ENCODE peak calls at places on chromosome 20, in seven cellular contexts. H is HCT116, L is H1, U is GM12878, V is HepG2, D is K562, F is SK-N-SH. W is an unnamed sample. For H3K4me1, the result is how much of the 10 kb centered on the place peaks cover.

GRCh38 chr20:7770578-7770977 is 169.7 kb downstream of the HAO1 start:
- DNase-seq in H (no peak), L (no peak), U (peak), V (no peak), D (no peak), F (no peak), W (peak)

GRCh38 chr20:62025832-62026563 is 39.7 kb downstream of the TAF4 start:
- DNase-seq in H (no peak), L (no peak), U (no peak), V (peak), D (peak), F (peak), W (peak)

GRCh38 chr20:45037050-45037449 is 63.9 kb downstream of the KCNS1 start:
- DNase-seq in H (no peak), L (no peak), U (no peak), V (no peak), D (no peak), F (no peak), W (peak)

GRCh38 chr20:33482581-33482980 is 7.3 kb upstream of the CBFA2T2 start:
- DNase-seq in H (no peak), L (no peak), U (no peak), V (no peak), D (no peak), F (no peak), W (no peak)

GRCh38 chr20:6519556-6519955 is 247.9 kb upstream of the BMP2 start:
- DNase-seq in H (no peak), L (no peak), U (no peak), V (no peak), D (no peak), F (no peak), W (peak)

GRCh38 chr20:59493926-59494325 is 110.4 kb upstream of the PHACTR3 start:
- DNase-seq in H (no peak), L (no peak), U (no peak), V (no peak), D (no peak), F (no peak), W (no peak)

GRCh38 chr20:25269057-25269832 is 21.4 kb downstream of the PYGB start:
- DNase-seq in H (no peak), L (peak), U (no peak), V (no peak), D (no peak), F (peak), W (no peak)

GRCh38 chr20:2302369-2302768 is 6.6 kb downstream of the TGM3 start:
- DNase-seq in H (no peak), L (no peak), U (no peak), V (peak), D (peak), F (no peak), W (no peak)

GRCh38 chr20:62122659-62123449 is 579 bp downstream of the LSM14B start:
- DNase-seq in H (no peak), L (no peak), U (no peak), V (no peak), D (peak), F (peak), W (peak)

GRCh38 chr20:45044601-45045000 is 56.3 kb downstream of the KCNS1 start:
- DNase-seq in H (no peak), L (no peak), U (no peak), V (no peak), D (no peak), F (no peak), W (no peak)

GRCh38 chr20:30284533-30284932 is 972.9 kb upstream of the DEFB115 start:
- DNase-seq in H (no peak), L (no peak), U (no peak), V (no peak), D (no peak), F (peak), W (no peak)

GRCh38 chr20:25317351-25318075 is 69.6 kb downstream of the PYGB start:
- DNase-seq in H (no peak), L (no peak), U (no peak), V (no peak), D (no peak), F (no peak), W (no peak)

GRCh38 chr20:3273371-3273770 is 34.4 kb upstream of the SLC4A11 start:
- DNase-seq in H (no peak), L (no peak), U (no peak), V (no peak), D (no peak), F (no peak), W (no peak)

GRCh38 chr20:16209826-16210365 is 363.4 kb downstream of the KIF16B start:
- DNase-seq in H (no peak), L (no peak), U (no peak), V (no peak), D (no peak), F (no peak), W (no peak)

GRCh38 chr20:24683676-24684075 is 214.2 kb downstream of the SYNDIG1 start:
- DNase-seq in H (no peak), L (no peak), U (no peak), V (no peak), D (no peak), F (no peak), W (no peak)

GRCh38 chr20:45297786-45298497 is 8.7 kb upstream of the RBPJL start:
- DNase-seq in H (no peak), L (no peak), U (no peak), V (no peak), D (no peak), F (no peak), W (no peak)

GRCh38 chr20:20212675-20213096 is 155.2 kb upstream of the INSM1 start:
- DNase-seq in H (no peak), L (no peak), U (no peak), V (no peak), D (no peak), F (no peak), W (no peak)

GRCh38 chr20:29497261-29497671 is 1760.2 kb upstream of the DEFB115 start:
- DNase-seq in H (no peak), L (no peak), U (no peak), V (peak), D (peak), F (peak), W (no peak)

GRCh38 chr20:7924692-7925091 is 15.6 kb downstream of the HAO1 start:
- DNase-seq in H (no peak), L (no peak), U (no peak), V (peak), D (no peak), F (no peak), W (peak)

GRCh38 chr20:31841928-31842327 is 3.5 kb downstream of the FOXS1 start:
- DNase-seq in H (no peak), L (no peak), U (no peak), V (peak), D (peak), F (no peak), W (peak)
- H3K4me1 ChIP-seq in H (under half), L (under half), U (under half), V (under half), D (under half), F (under half), W (under half)

GRCh38 chr20:63828545-63828944 is 2.5 kb downstream of the ZBTB46 start:
- DNase-seq in H (no peak), L (no peak), U (no peak), V (no peak), D (no peak), F (no peak), W (no peak)

GRCh38 chr20:63829598-63829942 is 1.5 kb downstream of the ZBTB46 start:
- DNase-seq in H (no peak), L (no peak), U (no peak), V (no peak), D (no peak), F (no peak), W (peak)

GRCh38 chr20:63828951-63829350 is 2.1 kb downstream of the ZBTB46 start:
- DNase-seq in H (no peak), L (no peak), U (no peak), V (no peak), D (no peak), F (no peak), W (no peak)

GRCh38 chr20:63830821-63831593 is at the start of gene ZBTB46:
- DNase-seq in H (no peak), L (no peak), U (no peak), V (no peak), D (peak), F (peak), W (no peak)

DNA sequence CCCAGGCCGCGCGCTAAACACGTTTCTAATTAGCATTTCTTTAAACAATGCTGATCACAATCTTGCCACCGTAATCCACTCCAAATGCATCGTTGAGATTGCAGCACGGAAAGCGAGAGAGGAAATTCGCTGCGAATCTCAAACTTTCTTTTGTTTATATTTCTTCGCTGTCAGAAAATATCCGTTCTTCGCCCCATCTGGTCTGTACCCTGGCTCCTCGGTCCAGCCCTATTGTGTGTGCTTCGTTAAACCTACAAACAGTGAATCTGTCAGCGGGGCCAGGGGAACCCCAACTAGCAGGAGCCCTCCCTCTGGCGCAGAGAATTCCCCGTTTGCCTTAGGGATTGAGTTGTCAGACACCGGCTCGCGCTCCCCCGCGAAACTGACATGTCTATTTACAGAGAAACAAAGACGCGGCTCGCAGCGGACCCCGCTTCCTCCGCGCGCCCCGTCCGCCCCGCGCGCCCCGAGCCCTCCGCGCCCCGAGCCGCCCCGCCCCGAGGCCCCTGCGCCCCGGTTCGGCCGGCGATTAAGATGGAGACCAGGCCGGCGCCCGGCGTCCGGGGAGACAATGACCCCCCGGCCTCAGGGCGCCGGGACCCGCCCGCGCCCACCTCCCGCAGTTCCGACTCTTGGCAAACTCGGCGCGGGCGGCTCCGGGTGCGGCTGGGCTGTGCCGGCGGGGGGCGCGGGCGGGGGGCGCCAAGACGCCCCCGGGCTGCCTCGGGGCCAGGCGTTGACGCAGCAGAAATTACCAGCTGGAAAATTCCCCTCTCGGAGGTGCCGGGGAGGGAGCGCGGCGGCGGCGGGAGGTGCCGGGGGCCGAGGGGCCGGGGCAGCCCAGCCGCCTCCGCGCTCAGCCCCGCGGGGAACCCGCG is 882 bp downstream of the ZBTB46 start:
- DNase-seq in H (no peak), L (no peak), U (no peak), V (no peak), D (no peak), F (peak), W (peak)
- H3K9ac ChIP-seq in H (no peak), L (peak), U (peak), V (peak), D (no peak), F (no peak), W (no peak)

GRCh38 chr20:11429889-11430580 is 487.7 kb upstream of the BTBD3 start:
- DNase-seq in H (no peak), L (no peak), U (no peak), V (no peak), D (no peak), F (no peak), W (no peak)

GRCh38 chr20:11430652-11431051 is 487.0 kb upstream of the BTBD3 start:
- DNase-seq in H (no peak), L (no peak), U (no peak), V (no peak), D (no peak), F (no peak), W (no peak)

GRCh38 chr20:11429168-11429567 is 488.5 kb upstream of the BTBD3 start:
- DNase-seq in H (no peak), L (no peak), U (no peak), V (no peak), D (no peak), F (no peak), W (no peak)

GRCh38 chr20:11431613-11432012 is 486.1 kb upstream of the BTBD3 start:
- DNase-seq in H (no peak), L (no peak), U (no peak), V (no peak), D (no peak), F (no peak), W (no peak)

GRCh38 chr20:11426938-11427337 is 490.8 kb upstream of the BTBD3 start:
- DNase-seq in H (no peak), L (no peak), U (no peak), V (no peak), D (no peak), F (no peak), W (no peak)
- TF ChIP-seq MAX in H (no peak), L (no peak), U (no peak), V (no peak), D (no peak), F (no peak), W (no peak)

DNA sequence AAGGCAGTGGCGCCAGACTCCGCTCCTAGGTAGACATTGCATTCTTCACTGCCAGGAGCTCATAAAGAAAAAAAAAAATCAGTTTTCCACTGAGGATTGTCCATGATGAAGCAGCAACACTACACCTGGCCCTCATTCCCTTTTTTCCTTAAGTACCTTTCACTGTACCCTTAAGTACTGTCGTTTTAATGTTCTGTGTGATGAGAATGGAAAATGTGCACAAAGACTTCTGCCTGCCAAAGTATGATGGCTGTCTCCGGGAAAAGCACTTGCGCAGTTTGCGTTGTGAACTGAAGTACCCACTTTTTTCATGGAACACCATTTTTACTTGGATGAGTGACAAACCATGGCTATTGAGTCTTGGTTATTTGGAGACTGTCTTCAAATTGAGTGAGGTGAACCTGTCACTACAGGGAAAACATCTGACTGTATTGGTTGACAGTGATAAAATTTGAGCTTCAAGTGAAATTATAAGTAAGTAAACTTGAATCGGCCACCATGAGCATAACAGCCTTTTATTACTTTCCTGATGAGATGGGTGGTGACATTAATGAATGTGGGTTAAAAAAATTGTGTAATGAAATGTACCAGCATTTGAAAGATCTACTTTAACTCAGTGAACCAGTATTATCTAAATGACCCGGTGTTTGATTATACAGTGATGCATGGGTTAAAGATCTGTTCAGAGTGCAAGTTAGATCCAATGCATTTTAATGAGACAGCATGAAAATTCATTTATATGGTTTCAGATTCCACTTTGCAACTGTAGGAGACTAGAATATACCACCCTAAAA is 104.9 kb downstream of the NCOA3 start:
- DNase-seq in H (no peak), L (no peak), U (no peak), V (no peak), D (no peak), F (no peak), W (no peak)
- H3K4me1 ChIP-seq in H (under half), L (under half), U (under half), V (under half), D (under half), F (under half), W (under half)

GRCh38 chr20:53872081-53872541 is 198.3 kb downstream of the BCAS1 start:
- DNase-seq in H (no peak), L (no peak), U (no peak), V (no peak), D (no peak), F (no peak), W (peak)

GRCh38 chr20:53871541-53871940 is 198.9 kb downstream of the BCAS1 start:
- DNase-seq in H (no peak), L (no peak), U (no peak), V (no peak), D (no peak), F (no peak), W (no peak)

GRCh38 chr20:53873249-53873642 is 197.1 kb downstream of the BCAS1 start:
- DNase-seq in H (no peak), L (no peak), U (no peak), V (no peak), D (no peak), F (no peak), W (no peak)

GRCh38 chr20:53874104-53874503 is 196.3 kb downstream of the BCAS1 start:
- DNase-seq in H (no peak), L (no peak), U (no peak), V (no peak), D (no peak), F (no peak), W (no peak)

DNA sequence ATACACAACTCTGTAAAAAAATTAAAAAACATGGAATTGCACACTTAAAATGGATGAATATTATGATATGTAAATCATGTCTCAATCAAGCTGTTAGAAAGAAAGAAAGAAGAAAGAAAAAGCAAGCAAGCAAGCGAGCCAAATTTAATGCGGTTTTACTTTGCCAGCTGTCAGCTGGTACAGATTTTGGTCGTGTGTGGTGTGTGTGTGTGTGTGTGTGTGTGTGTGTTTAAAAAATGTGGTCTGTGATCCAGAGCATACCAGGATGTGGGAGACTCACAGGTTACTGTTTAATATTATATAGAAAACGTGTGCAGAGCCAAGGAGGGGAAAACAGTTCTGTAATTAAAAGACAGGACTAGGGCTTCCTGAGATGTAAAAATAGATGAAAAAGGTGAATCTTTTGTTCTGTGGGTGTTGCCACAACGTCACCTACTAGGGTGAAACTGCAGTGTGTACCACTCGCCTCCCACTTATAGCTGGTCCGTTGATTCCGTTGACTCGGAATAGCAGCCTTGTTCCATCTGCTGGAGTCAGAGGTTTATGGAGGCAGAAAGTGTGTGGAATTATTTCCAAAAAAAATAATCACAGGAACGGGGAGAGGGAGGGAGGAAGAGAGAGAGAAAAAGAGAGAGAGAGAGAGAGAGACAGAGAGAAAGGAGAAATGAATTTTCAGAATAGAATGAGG is 197.7 kb downstream of the BCAS1 start:
- DNase-seq in H (no peak), L (no peak), U (peak), V (no peak), D (no peak), F (no peak), W (no peak)
- H3K9ac ChIP-seq in H (no peak), L (no peak), U (peak), V (no peak), D (no peak), F (peak), W (no peak)

GRCh38 chr20:48772183-48772976 is 55.4 kb downstream of the PREX1 start:
- DNase-seq in H (no peak), L (no peak), U (no peak), V (no peak), D (no peak), F (no peak), W (peak)

GRCh38 chr20:48769111-48769879 is 58.5 kb downstream of the PREX1 start:
- DNase-seq in H (no peak), L (no peak), U (no peak), V (no peak), D (peak), F (no peak), W (no peak)

GRCh38 chr20:48770700-48771099 is 57.1 kb downstream of the PREX1 start:
- DNase-seq in H (no peak), L (no peak), U (no peak), V (no peak), D (no peak), F (no peak), W (no peak)

GRCh38 chr20:48773837-48774418 is 53.9 kb downstream of the PREX1 start:
- DNase-seq in H (no peak), L (no peak), U (no peak), V (no peak), D (no peak), F (no peak), W (no peak)

GRCh38 chr20:48771542-48771941 is 56.3 kb downstream of the PREX1 start:
- DNase-seq in H (no peak), L (no peak), U (no peak), V (no peak), D (no peak), F (no peak), W (no peak)
- TF ChIP-seq MAX in H (no peak), L (no peak), U (no peak), V (no peak), D (no peak), F (no peak), W (no peak)

GRCh38 chr20:49701313-49701731 is 12.4 kb downstream of the B4GALT5 start:
- DNase-seq in H (no peak), L (no peak), U (no peak), V (no peak), D (no peak), F (peak), W (peak)

GRCh38 chr20:49697071-49697470 is 16.6 kb downstream of the B4GALT5 start:
- DNase-seq in H (no peak), L (no peak), U (no peak), V (no peak), D (no peak), F (no peak), W (no peak)

GRCh38 chr20:49698477-49698876 is 15.2 kb downstream of the B4GALT5 start:
- DNase-seq in H (no peak), L (no peak), U (no peak), V (no peak), D (no peak), F (no peak), W (no peak)

GRCh38 chr20:49700411-49701185 is 13.1 kb downstream of the B4GALT5 start:
- DNase-seq in H (peak), L (no peak), U (no peak), V (peak), D (no peak), F (no peak), W (peak)

GRCh38 chr20:49699200-49699992 is 14.3 kb downstream of the B4GALT5 start:
- DNase-seq in H (no peak), L (no peak), U (no peak), V (no peak), D (no peak), F (no peak), W (peak)
- H3K4me1 ChIP-seq in H (half or more), L (under half), U (half or more), V (half or more), D (under half), F (under half), W (half or more)

W was measured in endothelial cell of umbilical vein.